ENCODE peak calls at places on chromosomes 1 and 21, in eight cellular contexts. G is HEK293T, P is NCI-H1092, Y is cardiac muscle cell, L is left ventricle myocardium superior, E is amygdala, S is EL, A is occipital lobe. H is an unnamed sample.

GRCh38 chr1:27127419-27127818 is 27.5 kb downstream of the SLC9A1 start:
- DNase-seq in L (no peak), A (no peak), E (no peak), G (no peak), Y (no peak), P (no peak), S (no peak), H (no peak)

GRCh38 chr21:38780879-38781278 is 24.9 kb upstream of the ETS2 start:
- DNase-seq in G (no peak), P (no peak), E (no peak), Y (no peak), L (no peak), S (no peak), A (no peak), H (no peak)

GRCh38 chr1:186486061-186486460 is 25.1 kb upstream of the PDC start:
- DNase-seq in G (no peak), Y (no peak), P (no peak), E (no peak), L (no peak), A (no peak), S (no peak), H (no peak)

GRCh38 chr1:121452484-121452883 is 267.7 kb downstream of the SRGAP2C start:
- DNase-seq in G (no peak), P (no peak), E (no peak), A (no peak), S (no peak), Y (no peak), L (no peak), H (no peak)

GRCh38 chr1:46027788-46028573 is 104.4 kb downstream of the PIK3R3 start:
- DNase-seq in G (no peak), P (no peak), A (no peak), L (peak; percentile 61), E (no peak), S (no peak), Y (no peak), H (no peak)

GRCh38 chr1:39195166-39196111 is 9.1 kb upstream of the MACF1 start:
- DNase-seq in L (no peak), E (no peak), G (no peak), A (no peak), P (no peak), Y (no peak), S (peak; percentile 79), H (no peak)

GRCh38 chr1:199009447-199009846 is 370.6 kb downstream of the PTPRC start:
- DNase-seq in Y (peak; percentile 52), A (no peak), S (no peak), G (no peak), E (no peak), L (no peak), P (no peak), H (no peak)

GRCh38 chr1:192977089-192977706 is 82.0 kb downstream of the UCHL5 start:
- DNase-seq in P (no peak), S (no peak), A (no peak), Y (peak; percentile 51), E (no peak), L (no peak), G (no peak), H (no peak)

GRCh38 chr1:67590329-67590728 is 94.7 kb upstream of the GADD45A start:
- DNase-seq in Y (peak; percentile 62), L (peak; percentile 51), G (no peak), P (no peak), A (no peak), S (no peak), E (no peak), H (no peak)

GRCh38 chr1:172449585-172450523 is 6.0 kb upstream of the PIGC start:
- DNase-seq in S (peak; percentile 69), L (peak; percentile 61), A (no peak), P (peak; percentile 24), E (no peak), G (peak; percentile 78), Y (peak; percentile 86), H (peak; percentile 62)

GRCh38 chr1:218341325-218341724 is 3.8 kb upstream of the TGFB2 start:
- DNase-seq in Y (no peak), E (no peak), G (no peak), S (no peak), A (no peak), L (no peak), P (no peak), H (no peak)

GRCh38 chr1:159991513-159991912 is 37.5 kb upstream of the SLAMF9 start:
- DNase-seq in L (no peak), Y (no peak), E (no peak), A (no peak), P (no peak), S (no peak), G (no peak), H (peak; percentile 30)

GRCh38 chr1:212557739-212558664 is 50.6 kb upstream of the ATF3 start:
- DNase-seq in A (no peak), P (peak; percentile 48), Y (peak; percentile 32), L (peak; percentile 73), E (no peak), S (peak; percentile 44), G (peak; percentile 40), H (no peak)

GRCh38 chr1:91685994-91686393 is 185.3 kb downstream of the CDC7 start:
- DNase-seq in L (no peak), S (no peak), G (no peak), E (no peak), Y (no peak), P (no peak), A (no peak), H (no peak)

GRCh38 chr1:50027794-50028193 is 4.0 kb upstream of the AGBL4 start:
- DNase-seq in Y (no peak), A (no peak), S (no peak), E (no peak), P (no peak), L (no peak), G (no peak), H (no peak)

GRCh38 chr1:94599090-94599813 is 57.7 kb upstream of the F3 start:
- DNase-seq in Y (peak; percentile 39), L (peak; percentile 40), G (no peak), S (no peak), P (no peak), E (no peak), A (peak; percentile 2), H (peak; percentile 62)

GRCh38 chr1:164456272-164456671 is 102.7 kb upstream of the PBX1 start:
- DNase-seq in E (no peak), P (no peak), Y (no peak), L (no peak), S (no peak), A (no peak), G (no peak), H (no peak)

GRCh38 chr1:4324621-4325020 is 329.8 kb upstream of the AJAP1 start:
- DNase-seq in E (no peak), A (no peak), L (no peak), S (no peak), G (no peak), Y (no peak), P (no peak), H (no peak)

GRCh38 chr1:5975133-5975880 is 16.9 kb downstream of the NPHP4 start:
- DNase-seq in A (peak; percentile 44), Y (peak; percentile 57), P (peak; percentile 50), L (peak; percentile 61), E (peak; percentile 39), G (peak; percentile 48), S (peak; percentile 40), H (peak; percentile 63)

GRCh38 chr1:80542231-80542630 is 1258.5 kb upstream of the ADGRL2 start:
- DNase-seq in A (no peak), E (no peak), Y (no peak), L (no peak), S (peak; percentile 40), P (no peak), G (no peak), H (no peak)

GRCh38 chr1:230120289-230120948 is 53.4 kb downstream of the GALNT2 start:
- DNase-seq in A (no peak), L (peak; percentile 70), S (no peak), E (no peak), G (no peak), Y (no peak), P (no peak), H (no peak)

GRCh38 chr1:230822092-230822581 is 46.2 kb downstream of the C1orf198 start:
- DNase-seq in S (no peak), Y (no peak), A (no peak), P (no peak), G (no peak), E (no peak), L (peak; percentile 65), H (no peak)

GRCh38 chr1:65021792-65022191 is 55.4 kb upstream of the JAK1 start:
- DNase-seq in G (no peak), P (no peak), E (no peak), L (no peak), Y (no peak), A (no peak), S (no peak), H (no peak)

GRCh38 chr21:34881421-34881820 is 167.7 kb downstream of the RUNX1 start:
- DNase-seq in L (no peak), E (no peak), S (peak; percentile 84), P (no peak), A (no peak), Y (no peak), G (no peak), H (no peak)

GRCh38 chr1:185342672-185343259 is 25.7 kb upstream of the IVNS1ABP start:
- DNase-seq in E (no peak), G (no peak), Y (no peak), A (no peak), P (no peak), L (no peak), S (no peak), H (no peak)

GRCh38 chr21:23471877-23472276 is 2135.4 kb downstream of the MRPL39 start:
- DNase-seq in L (no peak), S (no peak), A (no peak), Y (no peak), P (no peak), G (no peak), E (no peak), H (no peak)

GRCh38 chr1:34590211-34590623 is 164.6 kb upstream of the GJB5 start:
- DNase-seq in G (no peak), Y (no peak), P (peak; percentile 96), A (no peak), L (no peak), E (no peak), S (no peak), H (no peak)

GRCh38 chr1:149879556-149879955 is 19.8 kb upstream of the BOLA1 start:
- DNase-seq in G (no peak), L (no peak), Y (no peak), P (no peak), E (no peak), S (no peak), A (no peak), H (no peak)

GRCh38 chr1:77830946-77831345 is 51.5 kb downstream of the MIGA1 start:
- DNase-seq in L (no peak), P (no peak), E (no peak), A (no peak), S (no peak), G (no peak), Y (peak; percentile 32), H (no peak)

GRCh38 chr1:27455166-27455811 is 34.7 kb downstream of the WASF2 start:
- DNase-seq in E (no peak), P (no peak), Y (no peak), G (no peak), L (no peak), A (no peak), S (no peak), H (no peak)

GRCh38 chr1:62144238-62144831 is 50.3 kb upstream of the L1TD1 start:
- DNase-seq in A (no peak), Y (peak; percentile 55), G (peak; percentile 66), E (peak; percentile 17), P (peak; percentile 2), L (no peak), S (peak; percentile 52), H (no peak)

GRCh38 chr21:44999972-45000636 is 60.3 kb downstream of the SLX9 start:
- DNase-seq in P (no peak), S (no peak), G (no peak), A (no peak), L (peak; percentile 18), Y (no peak), E (no peak), H (no peak)

H was measured in stomach.